ENCODE peak calls at places on chromosome 6, in eight cellular contexts. S is HFFc6, X is stomach, B is fibroblast of the aortic adventitia, G is ovary, J is body of pancreas, C is Calu3, D is heart right ventricle. L is an unnamed sample.

GRCh38 chr6:121434037-121434770 is 1.2 kb upstream of the GJA1 start:
- DNase-seq in S (no peak), X (no peak), B (no peak), G (peak), J (no peak), C (no peak), D (no peak), L (no peak)

GRCh38 chr6:149890629-149891045 is 7.3 kb downstream of the RAET1E start:
- DNase-seq in S (no peak), X (no peak), B (no peak), G (no peak), J (no peak), C (no peak), D (no peak), L (no peak)

GRCh38 chr6:131001945-131002661 is 60.9 kb downstream of the EPB41L2 start:
- DNase-seq in S (no peak), X (no peak), B (peak), G (no peak), J (no peak), C (no peak), D (no peak), L (no peak)

GRCh38 chr6:150243620-150244314 is 100.9 kb downstream of the PPP1R14C start:
- DNase-seq in S (peak), X (no peak), B (no peak), G (no peak), J (no peak), C (no peak), D (no peak), L (no peak)

GRCh38 chr6:36334832-36335459 is 1.7 kb downstream of the BNIP5 start:
- DNase-seq in S (no peak), X (peak), B (no peak), G (no peak), J (peak), C (peak), D (no peak), L (no peak)

GRCh38 chr6:144931172-144932035 is 646.3 kb downstream of the UTRN start:
- DNase-seq in S (peak), X (peak), B (peak), G (peak), J (peak), C (peak), D (peak), L (peak)

GRCh38 chr6:169866140-169866534 is 114.7 kb downstream of the ERMARD start:
- DNase-seq in S (no peak), X (peak), B (no peak), G (no peak), J (no peak), C (no peak), D (no peak), L (no peak)

GRCh38 chr6:44806656-44807055 is 419.1 kb downstream of the CDC5L start:
- DNase-seq in S (no peak), X (no peak), B (no peak), G (no peak), J (no peak), C (no peak), D (no peak), L (no peak)

GRCh38 chr6:137206562-137206961 is 12.6 kb downstream of the IFNGR1 start:
- DNase-seq in S (no peak), X (no peak), B (peak), G (no peak), J (no peak), C (no peak), D (no peak), L (no peak)

GRCh38 chr6:121533321-121533841 is 97.9 kb downstream of the GJA1 start:
- DNase-seq in S (no peak), X (no peak), B (no peak), G (no peak), J (peak), C (no peak), D (no peak), L (no peak)

GRCh38 chr6:106488494-106489369 is 128.2 kb downstream of the CRYBG1 start:
- DNase-seq in S (no peak), X (no peak), B (peak), G (no peak), J (peak), C (no peak), D (no peak), L (no peak)

GRCh38 chr6:101399627-101399955 is 6.1 kb downstream of the GRIK2 start:
- DNase-seq in S (no peak), X (no peak), B (no peak), G (no peak), J (no peak), C (no peak), D (no peak), L (peak)

GRCh38 chr6:90284745-90285481 is 11.7 kb downstream of the BACH2 start:
- DNase-seq in S (no peak), X (no peak), B (peak), G (no peak), J (no peak), C (no peak), D (no peak), L (no peak)

GRCh38 chr6:90891338-90891715 is 304.5 kb upstream of the MAP3K7 start:
- DNase-seq in S (no peak), X (no peak), B (no peak), G (no peak), J (no peak), C (no peak), D (no peak), L (no peak)

GRCh38 chr6:99559056-99559455 is 9.4 kb downstream of the CCNC start:
- DNase-seq in S (no peak), X (no peak), B (no peak), G (no peak), J (no peak), C (no peak), D (no peak), L (no peak)

GRCh38 chr6:28742668-28743270 is 181.0 kb downstream of the TRIM27 start:
- DNase-seq in S (peak), X (no peak), B (peak), G (no peak), J (no peak), C (no peak), D (no peak), L (peak)

GRCh38 chr6:158158748-158159147 is 9.3 kb downstream of the SERAC1 start:
- DNase-seq in S (no peak), X (no peak), B (peak), G (no peak), J (no peak), C (no peak), D (no peak), L (no peak)

GRCh38 chr6:48658910-48659309 is 547.9 kb upstream of the PTCHD4 start:
- DNase-seq in S (no peak), X (no peak), B (no peak), G (no peak), J (no peak), C (no peak), D (no peak), L (no peak)

DNA sequence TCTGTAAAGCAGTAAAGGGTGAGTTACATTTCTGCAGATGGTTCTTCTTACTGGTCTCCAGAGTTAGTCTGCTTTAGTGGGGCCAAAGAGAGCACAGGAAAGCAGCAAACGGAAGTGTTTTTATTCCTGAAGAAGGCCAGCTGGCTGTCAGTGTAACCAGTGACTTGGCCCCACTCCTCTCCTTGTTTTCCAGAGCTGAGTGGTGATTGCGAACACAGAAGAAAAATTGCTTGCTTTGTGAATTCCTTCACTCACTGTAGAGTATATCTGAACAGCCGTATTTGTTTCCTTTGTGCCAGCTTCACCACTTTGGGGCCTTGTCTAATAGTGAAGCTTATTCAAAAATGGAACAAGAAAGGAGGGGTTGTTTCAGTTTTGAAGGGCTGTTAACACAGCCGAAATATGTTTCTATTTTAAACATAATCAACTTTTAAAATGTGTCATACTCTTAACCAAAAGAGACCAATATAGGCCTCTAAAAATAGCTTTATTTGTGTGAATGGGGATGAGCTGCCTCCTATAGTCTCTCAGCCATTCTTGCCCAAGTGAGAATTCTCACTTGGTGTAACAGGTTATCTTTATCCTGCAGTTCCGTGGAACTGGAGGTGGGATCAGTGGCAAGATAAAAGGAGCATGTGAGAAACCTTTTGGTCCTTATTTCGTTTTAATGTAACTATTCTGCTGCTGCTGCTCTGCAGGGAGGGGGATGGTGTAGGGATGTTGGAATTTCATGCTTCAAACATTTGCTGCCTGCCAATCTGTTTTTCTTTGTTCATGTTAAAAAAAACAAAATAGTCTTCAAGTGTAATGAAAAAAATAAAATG is 37.8 kb downstream of the ZC2HC1B start:
- DNase-seq in S (no peak), X (no peak), B (peak), G (peak), J (no peak), C (no peak), D (peak), L (no peak)
- TF ChIP-seq CTCF in S (no peak), X (no peak), B (no peak), G (no peak), J (no peak), C (no peak), D (no peak), L (no peak)

GRCh38 chr6:116615937-116616756 is at the start of gene RSPH4A:
- DNase-seq in S (peak), X (peak), B (peak), G (peak), J (peak), C (peak), D (peak), L (peak)
- TF ChIP-seq CTCF in S (no peak), X (no peak), B (no peak), G (no peak), J (no peak), C (no peak), D (no peak), L (no peak)

DNA sequence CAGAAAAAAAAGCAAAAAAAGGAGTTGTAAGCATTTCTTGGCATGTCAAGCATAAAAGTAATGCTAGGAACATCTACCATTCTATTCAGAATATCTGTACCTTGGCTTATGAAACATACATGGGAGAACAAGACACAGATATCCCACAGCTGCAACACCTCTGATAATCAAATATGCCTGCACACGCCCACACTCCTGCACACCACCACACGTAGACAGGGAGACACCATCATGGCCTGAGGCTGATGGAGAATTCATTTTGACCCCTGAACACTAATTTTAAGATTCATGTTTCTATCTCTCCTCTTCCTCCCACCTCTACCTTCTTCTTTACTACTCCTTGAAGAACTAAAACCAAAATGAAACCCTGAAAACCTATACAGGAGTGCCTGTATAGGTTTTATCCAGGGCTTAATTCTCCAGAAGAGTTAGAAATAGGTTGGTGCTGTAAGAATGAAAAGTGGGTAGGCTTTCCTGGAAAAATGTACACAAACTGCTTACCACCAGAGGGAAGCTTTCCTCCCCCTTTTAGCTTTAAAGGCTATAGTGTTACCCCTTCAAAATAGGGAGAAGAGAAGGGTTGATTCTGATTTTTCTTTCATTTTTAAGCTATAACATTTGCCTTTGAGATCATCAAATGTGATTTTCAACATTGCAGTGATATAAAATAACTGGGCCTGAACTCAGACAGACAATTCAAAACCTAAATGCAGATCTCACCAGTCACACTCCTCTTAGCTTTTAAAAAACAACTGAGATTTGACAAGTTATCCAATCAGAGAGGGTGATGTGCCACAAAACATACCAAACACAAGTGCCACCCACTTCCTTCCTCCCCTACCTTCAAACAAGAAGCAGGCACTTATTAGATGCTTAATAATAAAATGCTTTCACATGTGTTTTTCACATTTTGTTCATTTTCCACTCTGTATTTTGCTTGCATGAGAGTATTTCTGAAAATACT is 57.9 kb downstream of the ELOVL5 start:
- DNase-seq in S (no peak), X (no peak), B (peak), G (no peak), J (no peak), C (no peak), D (no peak), L (no peak)
- TF ChIP-seq CTCF in S (peak), X (no peak), B (peak), G (no peak), J (no peak), C (no peak), D (no peak), L (no peak)

DNA sequence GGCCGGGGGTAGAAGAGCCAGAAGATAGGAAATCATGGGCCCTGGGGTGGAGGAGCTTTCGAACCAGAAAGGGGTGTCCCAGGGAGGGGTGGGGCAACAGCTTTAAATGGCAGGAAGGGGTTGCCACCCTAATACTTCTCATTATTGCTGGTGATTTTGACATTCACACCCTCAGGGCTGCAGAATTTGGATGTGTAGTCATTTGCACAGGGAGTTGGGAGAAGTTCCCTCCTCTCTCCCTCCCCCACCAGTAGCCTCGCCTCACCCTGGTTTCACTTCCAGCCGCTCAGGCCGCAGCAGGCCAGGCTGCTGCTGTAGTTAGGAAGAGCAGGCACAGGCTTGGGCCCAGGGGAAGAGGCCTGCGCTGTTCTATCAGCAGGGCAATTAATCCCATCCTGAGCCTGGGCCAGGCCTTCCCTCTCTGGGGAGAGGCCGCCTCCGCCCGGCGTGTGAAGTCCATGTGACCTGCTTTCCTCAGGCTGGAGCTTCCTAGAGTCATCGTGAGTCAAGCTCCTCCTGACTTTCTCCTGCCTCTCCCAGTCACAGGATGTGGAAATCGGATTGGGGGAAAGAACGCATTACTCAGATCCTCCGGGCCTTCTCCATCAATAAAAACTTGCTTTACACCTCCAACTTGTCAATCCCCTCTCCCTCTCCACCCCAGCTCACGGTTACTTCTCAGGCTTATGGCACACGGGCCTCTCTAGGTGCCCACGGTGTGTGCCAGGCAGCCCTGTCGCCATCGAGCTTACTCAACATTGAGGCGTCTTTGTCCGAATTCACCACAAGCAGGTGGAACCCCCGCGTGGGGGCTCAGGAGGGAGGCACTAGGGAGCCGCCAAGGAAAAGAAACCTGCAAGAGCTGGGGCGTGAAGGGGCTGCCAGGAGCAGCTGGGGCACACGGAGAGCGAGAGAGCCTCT is 7.8 kb downstream of the ADTRP start:
- DNase-seq in S (peak), X (peak), B (peak), G (peak), J (peak), C (peak), D (peak), L (peak)
- TF ChIP-seq CTCF in S (no peak), X (no peak), B (no peak), G (no peak), J (no peak), C (no peak), D (no peak), L (no peak)

GRCh38 chr6:128516514-128516898 is 3.9 kb downstream of the PTPRK start:
- DNase-seq in S (peak), X (no peak), B (no peak), G (no peak), J (no peak), C (no peak), D (no peak), L (no peak)
- TF ChIP-seq CTCF in S (peak), X (no peak), B (peak), G (no peak), J (no peak), C (peak), D (peak), L (peak)

DNA sequence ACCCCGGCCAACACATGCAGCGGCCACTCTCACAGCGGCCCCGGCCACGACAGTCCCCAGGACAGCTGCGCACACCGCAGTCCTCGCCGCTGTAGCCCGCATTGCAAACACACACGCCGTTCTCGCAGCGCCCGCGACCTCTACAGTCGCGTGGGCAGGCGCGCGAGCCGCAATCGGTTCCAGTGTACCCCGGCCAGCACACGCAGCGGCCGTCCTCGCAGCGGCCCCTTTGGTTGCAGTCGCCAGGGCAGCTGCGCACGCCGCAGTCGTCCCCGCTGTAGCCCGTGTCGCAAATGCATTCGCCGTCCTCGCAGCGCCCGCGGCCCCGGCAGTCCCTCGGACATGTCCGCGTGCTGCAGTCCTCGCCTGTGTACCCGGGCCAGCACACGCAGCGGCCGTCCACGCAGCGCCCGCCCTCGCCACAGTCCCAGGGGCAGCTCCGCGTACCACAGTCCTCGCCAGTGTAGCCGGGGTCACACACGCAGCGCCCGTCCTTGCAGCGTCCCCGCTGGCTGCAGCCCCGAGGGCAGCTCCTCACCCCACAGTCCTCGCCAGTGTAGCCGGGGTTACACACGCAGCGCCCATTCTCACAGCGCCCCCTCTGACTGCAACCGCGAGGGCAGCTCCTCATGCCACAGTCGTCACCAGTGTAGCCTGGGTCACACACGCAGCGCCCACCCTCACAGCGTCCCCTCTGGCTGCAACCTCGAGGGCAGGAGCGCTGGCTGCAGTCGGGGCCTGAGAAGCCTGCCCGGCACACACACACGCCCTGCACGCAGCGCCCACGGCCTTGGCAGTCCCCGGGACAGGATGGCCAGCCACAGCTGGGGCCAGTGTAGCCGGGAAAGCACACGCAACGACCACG is 12.5 kb downstream of the TNXB start:
- DNase-seq in S (no peak), X (no peak), B (no peak), G (no peak), J (no peak), C (peak), D (no peak), L (no peak)
- TF ChIP-seq CTCF in S (peak), X (no peak), B (no peak), G (no peak), J (no peak), C (no peak), D (no peak), L (no peak)

GRCh38 chr6:16228709-16229665 is 9.4 kb upstream of the GMPR start:
- DNase-seq in S (no peak), X (peak), B (peak), G (no peak), J (no peak), C (no peak), D (no peak), L (no peak)
- TF ChIP-seq CTCF in S (no peak), X (no peak), B (no peak), G (no peak), J (no peak), C (no peak), D (no peak), L (no peak)

GRCh38 chr6:152952866-152953509 is 29.9 kb downstream of the FBXO5 start:
- DNase-seq in S (peak), X (no peak), B (peak), G (no peak), J (no peak), C (no peak), D (no peak), L (no peak)
- TF ChIP-seq CTCF in S (peak), X (no peak), B (peak), G (no peak), J (no peak), C (peak), D (peak), L (peak)

GRCh38 chr6:146931214-146931613 is 273.0 kb upstream of the STXBP5 start:
- DNase-seq in S (peak), X (no peak), B (peak), G (no peak), J (no peak), C (no peak), D (no peak), L (no peak)
- TF ChIP-seq CTCF in S (no peak), X (no peak), B (no peak), G (no peak), J (no peak), C (no peak), D (no peak), L (no peak)

L was measured in glutamatergic neuron.